ENCODE peak calls at places on chromosomes 3 and 15, in four cellular contexts. One of them, this sample, is unnamed.

GRCh38 chr3:43894176-43895049 is 203.7 kb downstream of the ABHD5 start:
- DNase-seq in HepG2: no peak
- DNase-seq in GM12878: no peak
- DNase-seq in K562: peak; percentile 71
- DNase-seq in this sample: peak; percentile 74

GRCh38 chr3:56938545-56938944 is 121.9 kb upstream of the SPATA12 start:
- DNase-seq in HepG2: no peak
- DNase-seq in GM12878: no peak
- DNase-seq in K562: no peak
- DNase-seq in this sample: no peak

GRCh38 chr3:185200639-185201038 is 47.8 kb upstream of the C3orf70 start:
- DNase-seq in HepG2: no peak
- DNase-seq in GM12878: no peak
- DNase-seq in K562: peak; percentile 38
- DNase-seq in this sample: no peak

GRCh38 chr3:153162513-153163348 is 705 bp downstream of the RAP2B start:
- DNase-seq in HepG2: no peak
- DNase-seq in GM12878: no peak
- DNase-seq in K562: no peak
- DNase-seq in this sample: peak; percentile 24

GRCh38 chr3:197308591-197308990 is 10.2 kb upstream of the DLG1 start:
- DNase-seq in HepG2: no peak
- DNase-seq in GM12878: no peak
- DNase-seq in K562: no peak
- DNase-seq in this sample: no peak

GRCh38 chr3:38610934-38611333 is 38.6 kb downstream of the SCN5A start:
- DNase-seq in HepG2: no peak
- DNase-seq in GM12878: no peak
- DNase-seq in K562: no peak
- DNase-seq in this sample: no peak

GRCh38 chr15:36334059-36334458 is 245.4 kb upstream of the CDIN1 start:
- DNase-seq in HepG2: no peak
- DNase-seq in GM12878: no peak
- DNase-seq in K562: no peak
- DNase-seq in this sample: peak; percentile 13

GRCh38 chr3:11248596-11248995 is 23.6 kb upstream of the ATG7 start:
- DNase-seq in HepG2: no peak
- DNase-seq in GM12878: no peak
- DNase-seq in K562: no peak
- DNase-seq in this sample: no peak

GRCh38 chr3:112056451-112056929 is 22.0 kb downstream of the TMPRSS7 start:
- DNase-seq in HepG2: no peak
- DNase-seq in GM12878: no peak
- DNase-seq in K562: no peak
- DNase-seq in this sample: no peak

GRCh38 chr3:183909030-183909600 is 24.4 kb upstream of the PARL start:
- DNase-seq in HepG2: no peak
- DNase-seq in GM12878: no peak
- DNase-seq in K562: no peak
- DNase-seq in this sample: no peak

GRCh38 chr3:151841801-151842200 is 27.9 kb downstream of the AADAC start:
- DNase-seq in HepG2: no peak
- DNase-seq in GM12878: no peak
- DNase-seq in K562: no peak
- DNase-seq in this sample: no peak

GRCh38 chr3:30162579-30162978 is 443.8 kb upstream of the TGFBR2 start:
- DNase-seq in HepG2: no peak
- DNase-seq in GM12878: no peak
- DNase-seq in K562: no peak
- DNase-seq in this sample: no peak

GRCh38 chr15:34013746-34014145 is 25.3 kb downstream of the AVEN start:
- DNase-seq in HepG2: no peak
- DNase-seq in GM12878: no peak
- DNase-seq in K562: no peak
- DNase-seq in this sample: no peak

GRCh38 chr15:27327467-27328045 is 356.6 kb downstream of the GABRG3 start:
- DNase-seq in HepG2: no peak
- DNase-seq in GM12878: no peak
- DNase-seq in K562: no peak
- DNase-seq in this sample: no peak

GRCh38 chr15:76994496-76994895 is 430 bp upstream of the PSTPIP1 start:
- DNase-seq in HepG2: no peak
- DNase-seq in GM12878: no peak
- DNase-seq in K562: no peak
- DNase-seq in this sample: no peak

GRCh38 chr15:47885921-47886320 is 168.6 kb downstream of the SEMA6D start:
- DNase-seq in HepG2: no peak
- DNase-seq in GM12878: no peak
- DNase-seq in K562: no peak
- DNase-seq in this sample: no peak

GRCh38 chr3:153372326-153372725 is 210.3 kb downstream of the RAP2B start:
- DNase-seq in HepG2: no peak
- DNase-seq in GM12878: no peak
- DNase-seq in K562: no peak
- DNase-seq in this sample: no peak

GRCh38 chr3:155173771-155174170 is 93.7 kb downstream of the MME start:
- DNase-seq in HepG2: no peak
- DNase-seq in GM12878: no peak
- DNase-seq in K562: no peak
- DNase-seq in this sample: no peak

GRCh38 chr15:22989576-22990477 is 9.7 kb upstream of the CYFIP1 start:
- DNase-seq in HepG2: no peak
- DNase-seq in GM12878: no peak
- DNase-seq in K562: no peak
- DNase-seq in this sample: no peak

GRCh38 chr3:150248865-150249360 is 159.2 kb upstream of the TSC22D2 start:
- DNase-seq in HepG2: no peak
- DNase-seq in GM12878: no peak
- DNase-seq in K562: no peak
- DNase-seq in this sample: no peak

GRCh38 chr15:91541286-91541685 is 312.2 kb upstream of the SLCO3A1 start:
- DNase-seq in HepG2: no peak
- DNase-seq in GM12878: no peak
- DNase-seq in K562: no peak
- DNase-seq in this sample: no peak

GRCh38 chr3:14891135-14892132 is 55.9 kb upstream of the NR2C2 start:
- DNase-seq in HepG2: no peak
- DNase-seq in GM12878: no peak
- DNase-seq in K562: no peak
- DNase-seq in this sample: no peak
- TF ChIP-seq BHLHE40 in HepG2: no peak
- TF ChIP-seq BHLHE40 in GM12878: no peak
- TF ChIP-seq BHLHE40 in K562: no peak
- TF ChIP-seq BHLHE40 in this sample: no peak

GRCh38 chr15:39588531-39589192 is 7.8 kb downstream of the THBS1 start:
- DNase-seq in HepG2: no peak
- DNase-seq in GM12878: no peak
- DNase-seq in K562: no peak
- DNase-seq in this sample: no peak
- TF ChIP-seq SP1 in HepG2: no peak
- TF ChIP-seq SP1 in GM12878: no peak
- TF ChIP-seq SP1 in K562: no peak
- TF ChIP-seq SP1 in this sample: no peak

DNA sequence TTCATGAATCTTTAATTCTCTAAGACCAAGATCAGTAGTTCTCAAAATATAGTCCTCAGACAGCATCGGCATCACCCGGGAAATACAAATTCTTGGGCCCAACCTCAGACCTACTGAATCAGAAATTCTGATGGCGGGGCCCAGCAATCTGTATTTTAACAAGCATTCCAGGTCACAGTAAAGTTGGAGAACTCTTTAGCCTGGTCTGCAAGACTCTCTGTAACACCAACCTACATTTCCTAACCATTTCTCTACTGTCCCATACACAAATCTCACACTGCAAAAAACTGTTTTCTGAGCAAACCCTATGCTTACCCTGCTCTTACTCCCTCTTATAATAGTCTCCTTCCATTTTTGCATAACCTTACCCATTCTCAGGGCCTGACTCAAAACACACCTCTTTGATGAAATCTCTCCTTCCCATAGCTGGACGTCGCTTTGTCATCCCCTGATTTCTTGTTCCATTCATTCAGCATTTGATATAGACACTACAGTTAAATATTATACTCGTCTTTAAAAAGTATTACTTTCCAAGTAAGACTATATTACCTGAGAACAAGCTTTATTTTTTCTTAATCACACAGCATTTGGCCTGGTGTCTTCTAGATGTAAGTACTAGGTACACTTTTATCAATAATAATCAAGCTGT is 83.3 kb upstream of the MYO5C start:
- DNase-seq in HepG2: no peak
- DNase-seq in GM12878: peak; percentile 77
- DNase-seq in K562: no peak
- DNase-seq in this sample: no peak
- TF ChIP-seq TARDBP in HepG2: no peak
- TF ChIP-seq TARDBP in GM12878: no peak
- TF ChIP-seq TARDBP in K562: no peak
- TF ChIP-seq TARDBP in this sample: no peak

GRCh38 chr3:178646205-178646604 is 110.0 kb downstream of the KCNMB2 start:
- DNase-seq in HepG2: no peak
- DNase-seq in GM12878: no peak
- DNase-seq in K562: no peak
- DNase-seq in this sample: no peak
- TF ChIP-seq BHLHE40 in HepG2: no peak
- TF ChIP-seq BHLHE40 in GM12878: no peak
- TF ChIP-seq BHLHE40 in K562: no peak
- TF ChIP-seq BHLHE40 in this sample: no peak

GRCh38 chr15:62928996-62929350 is 113.6 kb upstream of the TPM1 start:
- DNase-seq in HepG2: peak; percentile 13
- DNase-seq in GM12878: no peak
- DNase-seq in K562: no peak
- DNase-seq in this sample: no peak
- TF ChIP-seq SP1 in HepG2: no peak
- TF ChIP-seq SP1 in GM12878: no peak
- TF ChIP-seq SP1 in K562: no peak
- TF ChIP-seq SP1 in this sample: no peak

GRCh38 chr15:74723754-74724334 is 1.5 kb downstream of the CYP1A1 start:
- DNase-seq in HepG2: peak; percentile 82
- DNase-seq in GM12878: no peak
- DNase-seq in K562: peak; percentile 57
- DNase-seq in this sample: peak; percentile 72
- TF ChIP-seq TARDBP in HepG2: no peak
- TF ChIP-seq TARDBP in GM12878: no peak
- TF ChIP-seq TARDBP in K562: no peak
- TF ChIP-seq TARDBP in this sample: no peak

GRCh38 chr3:141255864-141256263 is 24.2 kb downstream of the PXYLP1 start:
- DNase-seq in HepG2: peak; percentile 35
- DNase-seq in GM12878: no peak
- DNase-seq in K562: peak; percentile 71
- DNase-seq in this sample: peak; percentile 51
- TF ChIP-seq BHLHE40 in HepG2: no peak
- TF ChIP-seq BHLHE40 in GM12878: no peak
- TF ChIP-seq BHLHE40 in K562: no peak
- TF ChIP-seq BHLHE40 in this sample: no peak

GRCh38 chr3:62982795-62983455 is 107.7 kb upstream of the CADPS start:
- DNase-seq in HepG2: no peak
- DNase-seq in GM12878: no peak
- DNase-seq in K562: no peak
- DNase-seq in this sample: no peak

GRCh38 chr3:62987721-62988120 is 112.5 kb upstream of the CADPS start:
- DNase-seq in HepG2: no peak
- DNase-seq in GM12878: no peak
- DNase-seq in K562: no peak
- DNase-seq in this sample: no peak

DNA sequence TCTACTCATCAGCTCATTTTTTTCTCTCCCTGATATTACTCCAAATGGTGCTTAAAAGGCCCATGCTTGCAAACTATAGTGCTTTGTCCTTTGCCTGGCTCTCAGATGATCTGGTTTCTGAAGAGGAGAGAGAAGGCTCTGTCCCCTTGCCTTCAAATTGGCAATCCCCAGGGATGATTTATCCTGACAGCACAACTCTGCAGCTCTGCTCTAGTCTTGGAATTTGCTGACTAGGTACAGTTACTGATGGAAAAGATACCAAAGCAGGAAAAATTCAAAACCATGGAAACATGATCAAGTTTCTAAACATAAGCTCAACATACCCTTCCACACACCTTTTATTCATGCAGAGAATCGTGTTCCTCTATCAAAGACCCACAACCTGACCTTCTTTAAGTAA is 106.7 kb upstream of the CADPS start:
- DNase-seq in HepG2: no peak
- DNase-seq in GM12878: no peak
- DNase-seq in K562: no peak
- DNase-seq in this sample: no peak
- TF ChIP-seq SP1 in HepG2: no peak
- TF ChIP-seq SP1 in GM12878: no peak
- TF ChIP-seq SP1 in K562: no peak
- TF ChIP-seq SP1 in this sample: no peak

GRCh38 chr3:31446411-31446810 is 86.3 kb upstream of the STT3B start:
- DNase-seq in HepG2: no peak
- DNase-seq in GM12878: no peak
- DNase-seq in K562: no peak
- DNase-seq in this sample: no peak
- TF ChIP-seq TARDBP in HepG2: no peak
- TF ChIP-seq TARDBP in GM12878: no peak
- TF ChIP-seq TARDBP in K562: no peak
- TF ChIP-seq TARDBP in this sample: no peak

GRCh38 chr15:26070095-26070532 is 207.0 kb upstream of the ATP10A start:
- DNase-seq in HepG2: no peak
- DNase-seq in GM12878: no peak
- DNase-seq in K562: no peak
- DNase-seq in this sample: no peak
- TF ChIP-seq BHLHE40 in HepG2: no peak
- TF ChIP-seq BHLHE40 in GM12878: no peak
- TF ChIP-seq BHLHE40 in K562: no peak
- TF ChIP-seq BHLHE40 in this sample: no peak